ENCODE peak calls at places on chromosomes 5 and 9, in four cellular contexts. L, H, O and T are unnamed samples.

GRCh38 chr9:136107155-136107952 is 11.3 kb downstream of the TMEM250 start:
- DNase-seq in L (no peak), H (no peak), O (no peak), T (no peak)

GRCh38 chr5:58322453-58322852 is 137.4 kb downstream of the PLK2 start:
- DNase-seq in L (peak), H (no peak), O (no peak), T (peak)

GRCh38 chr5:150298701-150299451 is 3.8 kb downstream of the ARSI start:
- DNase-seq in L (peak), H (no peak), O (no peak), T (peak)

GRCh38 chr5:35339006-35339405 is 108.7 kb upstream of the PRLR start:
- DNase-seq in L (no peak), H (no peak), O (no peak), T (no peak)

GRCh38 chr9:36194326-36195000 is 3.7 kb downstream of the CLTA start:
- DNase-seq in L (no peak), H (no peak), O (no peak), T (no peak)

GRCh38 chr5:176490291-176490690 is 42.1 kb downstream of the FAF2 start:
- DNase-seq in L (no peak), H (no peak), O (no peak), T (no peak)

GRCh38 chr5:90561766-90562165 is 3.2 kb downstream of the ADGRV1 start:
- DNase-seq in L (no peak), H (no peak), O (no peak), T (no peak)

GRCh38 chr9:96219615-96220257 is 82.2 kb downstream of the HSD17B3 start:
- DNase-seq in L (peak), H (no peak), O (no peak), T (no peak)

GRCh38 chr9:81480828-81481604 is 208.3 kb downstream of the TLE1 start:
- DNase-seq in L (no peak), H (no peak), O (no peak), T (no peak)
- H3K4me3 ChIP-seq in L (no peak), H (no peak), O (no peak), T (no peak)

DNA sequence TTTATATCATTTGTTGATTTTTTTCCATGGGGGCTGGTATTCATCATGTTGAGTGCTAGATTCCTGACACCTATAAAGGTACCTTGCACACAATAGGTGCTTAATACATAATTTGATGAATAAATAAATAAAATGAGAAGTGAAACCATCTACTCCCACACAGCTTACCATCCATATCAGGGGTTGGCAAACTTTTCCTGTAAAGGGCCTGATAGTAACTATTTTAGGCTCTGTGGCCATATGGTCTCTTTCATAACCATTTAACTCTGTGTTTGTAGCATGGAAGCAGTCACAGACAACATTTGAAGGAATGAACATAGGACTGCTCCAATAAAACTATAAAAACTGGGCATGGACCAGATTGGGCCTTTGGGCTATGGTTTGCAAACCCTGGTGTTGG is 100.3 kb downstream of the GCNT1 start:
- DNase-seq in L (no peak), H (no peak), O (no peak), T (no peak)
- TF ChIP-seq CTCF in L (no peak), H (no peak), O (no peak), T (no peak)

GRCh38 chr5:142698447-142698846 is 12.6 kb upstream of the FGF1 start:
- DNase-seq in L (no peak), H (no peak), O (no peak), T (no peak)

GRCh38 chr5:142699105-142699720 is 13.3 kb upstream of the FGF1 start:
- DNase-seq in L (peak), H (peak), O (peak), T (peak)

GRCh38 chr5:142696379-142696778 is 10.5 kb upstream of the FGF1 start:
- DNase-seq in L (no peak), H (no peak), O (no peak), T (no peak)

GRCh38 chr5:142697356-142697807 is 11.5 kb upstream of the FGF1 start:
- DNase-seq in L (peak), H (no peak), O (no peak), T (no peak)

GRCh38 chr5:142697846-142698245 is 12.0 kb upstream of the FGF1 start:
- DNase-seq in L (peak), H (no peak), O (no peak), T (no peak)
- H3K4me3 ChIP-seq in L (no peak), H (no peak), O (no peak), T (no peak)

GRCh38 chr5:143698534-143698933 is 113.4 kb upstream of the HMHB1 start:
- DNase-seq in L (peak), H (no peak), O (no peak), T (no peak)
- TF ChIP-seq CTCF in L (no peak), H (no peak), O (no peak), T (no peak)

GRCh38 chr5:2134543-2135299 is 252.0 kb upstream of the IRX4 start:
- DNase-seq in L (no peak), H (no peak), O (no peak), T (no peak)
- H3K4me3 ChIP-seq in L (no peak), H (no peak), O (no peak), T (no peak)

GRCh38 chr9:17793713-17794622 is 215.1 kb downstream of the SH3GL2 start:
- DNase-seq in L (no peak), H (no peak), O (no peak), T (no peak)
- TF ChIP-seq CTCF in L (no peak), H (no peak), O (no peak), T (no peak)

GRCh38 chr9:137878957-137879555 is 1.5 kb downstream of the CACNA1B start:
- DNase-seq in L (no peak), H (no peak), O (no peak), T (no peak)
- H3K4me3 ChIP-seq in L (no peak), H (no peak), O (no peak), T (no peak)

GRCh38 chr5:128491291-128491690 is 46.8 kb downstream of the FBN2 start:
- DNase-seq in L (peak), H (no peak), O (no peak), T (peak)

GRCh38 chr5:128498844-128499455 is 39.1 kb downstream of the FBN2 start:
- DNase-seq in L (peak), H (peak), O (no peak), T (peak)

GRCh38 chr5:128493657-128494329 is 44.3 kb downstream of the FBN2 start:
- DNase-seq in L (no peak), H (no peak), O (no peak), T (no peak)

GRCh38 chr5:128494516-128494915 is 43.5 kb downstream of the FBN2 start:
- DNase-seq in L (no peak), H (no peak), O (no peak), T (no peak)
- TF ChIP-seq CTCF in L (no peak), H (peak), O (no peak), T (peak)

GRCh38 chr5:83363876-83364275 is 107.7 kb upstream of the VCAN start:
- DNase-seq in L (no peak), H (no peak), O (no peak), T (no peak)

GRCh38 chr5:83368835-83369234 is 102.7 kb upstream of the VCAN start:
- DNase-seq in L (no peak), H (no peak), O (no peak), T (no peak)

GRCh38 chr5:83370957-83371356 is 100.6 kb upstream of the VCAN start:
- DNase-seq in L (no peak), H (no peak), O (no peak), T (no peak)

GRCh38 chr5:83364322-83365299 is 106.9 kb upstream of the VCAN start:
- DNase-seq in L (no peak), H (no peak), O (no peak), T (no peak)

GRCh38 chr5:83368317-83368716 is 103.2 kb upstream of the VCAN start:
- DNase-seq in L (peak), H (no peak), O (no peak), T (no peak)
- H3K4me3 ChIP-seq in L (no peak), H (no peak), O (no peak), T (no peak)

GRCh38 chr9:2623866-2624682 is 2.5 kb downstream of the VLDLR start:
- DNase-seq in L (no peak), H (no peak), O (no peak), T (no peak)

GRCh38 chr9:2621678-2622360 is at the start of gene VLDLR:
- DNase-seq in L (peak), H (peak), O (no peak), T (no peak)

GRCh38 chr9:2623046-2623865 is 1.7 kb downstream of the VLDLR start:
- DNase-seq in L (peak), H (no peak), O (no peak), T (no peak)

GRCh38 chr9:2620876-2621677 is 510 bp upstream of the VLDLR start:
- DNase-seq in L (peak), H (peak), O (no peak), T (peak)

GRCh38 chr9:2622361-2623045 is 916 bp downstream of the VLDLR start:
- DNase-seq in L (peak), H (no peak), O (no peak), T (no peak)
- TF ChIP-seq CTCF in L (no peak), H (no peak), O (no peak), T (no peak)